ENCODE peak calls at places on chromosome 11, in eight cellular contexts. One of them, this sample, is unnamed.

GRCh38 chr11:134542401-134543143 is 130.5 kb upstream of the B3GAT1 start:
- DNase-seq in foreskin fibroblast: no peak
- DNase-seq in Calu3: peak
- DNase-seq in cardiac muscle cell: no peak
- DNase-seq in right lobe of liver: peak
- DNase-seq in fibroblast of lung: no peak
- DNase-seq in AG04450: no peak
- DNase-seq in type B pancreatic cell: no peak
- DNase-seq in this sample: peak

GRCh38 chr11:12744831-12745502 is 70.7 kb downstream of the TEAD1 start:
- DNase-seq in foreskin fibroblast: no peak
- DNase-seq in Calu3: no peak
- DNase-seq in cardiac muscle cell: no peak
- DNase-seq in right lobe of liver: peak
- DNase-seq in fibroblast of lung: no peak
- DNase-seq in AG04450: no peak
- DNase-seq in type B pancreatic cell: no peak
- DNase-seq in this sample: no peak

GRCh38 chr11:65488273-65489058 is 10.4 kb upstream of the MALAT1 start:
- DNase-seq in foreskin fibroblast: peak
- DNase-seq in Calu3: no peak
- DNase-seq in cardiac muscle cell: peak
- DNase-seq in right lobe of liver: no peak
- DNase-seq in fibroblast of lung: peak
- DNase-seq in AG04450: no peak
- DNase-seq in type B pancreatic cell: no peak
- DNase-seq in this sample: no peak

GRCh38 chr11:34044664-34045485 is 6.7 kb upstream of the CAPRIN1 start:
- DNase-seq in foreskin fibroblast: peak
- DNase-seq in Calu3: peak
- DNase-seq in cardiac muscle cell: peak
- DNase-seq in right lobe of liver: no peak
- DNase-seq in fibroblast of lung: peak
- DNase-seq in AG04450: no peak
- DNase-seq in type B pancreatic cell: no peak
- DNase-seq in this sample: no peak

GRCh38 chr11:131579932-131580387 is 209.5 kb downstream of the NTM start:
- DNase-seq in foreskin fibroblast: peak
- DNase-seq in Calu3: no peak
- DNase-seq in cardiac muscle cell: peak
- DNase-seq in right lobe of liver: no peak
- DNase-seq in fibroblast of lung: peak
- DNase-seq in AG04450: no peak
- DNase-seq in type B pancreatic cell: no peak
- DNase-seq in this sample: no peak

GRCh38 chr11:114213622-114214021 is 82.6 kb upstream of the NNMT start:
- DNase-seq in foreskin fibroblast: no peak
- DNase-seq in Calu3: no peak
- DNase-seq in cardiac muscle cell: no peak
- DNase-seq in right lobe of liver: no peak
- DNase-seq in fibroblast of lung: no peak
- DNase-seq in AG04450: no peak
- DNase-seq in type B pancreatic cell: no peak
- DNase-seq in this sample: no peak

GRCh38 chr11:9719949-9720646 is 56.2 kb downstream of the SWAP70 start:
- DNase-seq in foreskin fibroblast: no peak
- DNase-seq in Calu3: no peak
- DNase-seq in cardiac muscle cell: peak
- DNase-seq in right lobe of liver: no peak
- DNase-seq in fibroblast of lung: no peak
- DNase-seq in AG04450: no peak
- DNase-seq in type B pancreatic cell: no peak
- DNase-seq in this sample: no peak

GRCh38 chr11:79076526-79077115 is 364.2 kb downstream of the TENM4 start:
- DNase-seq in foreskin fibroblast: peak
- DNase-seq in Calu3: peak
- DNase-seq in cardiac muscle cell: peak
- DNase-seq in right lobe of liver: peak
- DNase-seq in fibroblast of lung: no peak
- DNase-seq in AG04450: no peak
- DNase-seq in type B pancreatic cell: no peak
- DNase-seq in this sample: no peak

GRCh38 chr11:36009469-36009868 is 65.6 kb downstream of the LDLRAD3 start:
- DNase-seq in foreskin fibroblast: peak
- DNase-seq in Calu3: no peak
- DNase-seq in cardiac muscle cell: peak
- DNase-seq in right lobe of liver: no peak
- DNase-seq in fibroblast of lung: peak
- DNase-seq in AG04450: no peak
- DNase-seq in type B pancreatic cell: no peak
- DNase-seq in this sample: no peak

GRCh38 chr11:22800482-22800881 is 29.1 kb downstream of the SVIP start:
- DNase-seq in foreskin fibroblast: no peak
- DNase-seq in Calu3: no peak
- DNase-seq in cardiac muscle cell: no peak
- DNase-seq in right lobe of liver: no peak
- DNase-seq in fibroblast of lung: no peak
- DNase-seq in AG04450: no peak
- DNase-seq in type B pancreatic cell: no peak
- DNase-seq in this sample: no peak

GRCh38 chr11:117819096-117820040 is 5.2 kb downstream of the FXYD2 start:
- DNase-seq in foreskin fibroblast: peak
- DNase-seq in Calu3: peak
- DNase-seq in cardiac muscle cell: peak
- DNase-seq in right lobe of liver: no peak
- DNase-seq in fibroblast of lung: peak
- DNase-seq in AG04450: peak
- DNase-seq in type B pancreatic cell: no peak
- DNase-seq in this sample: no peak

GRCh38 chr11:84855846-84856245 is 771.3 kb downstream of the DLG2 start:
- DNase-seq in foreskin fibroblast: peak
- DNase-seq in Calu3: no peak
- DNase-seq in cardiac muscle cell: peak
- DNase-seq in right lobe of liver: no peak
- DNase-seq in fibroblast of lung: peak
- DNase-seq in AG04450: peak
- DNase-seq in type B pancreatic cell: no peak
- DNase-seq in this sample: no peak

GRCh38 chr11:19979519-19979845 is 180.8 kb downstream of the DBX1 start:
- DNase-seq in foreskin fibroblast: no peak
- DNase-seq in Calu3: no peak
- DNase-seq in cardiac muscle cell: no peak
- DNase-seq in right lobe of liver: no peak
- DNase-seq in fibroblast of lung: no peak
- DNase-seq in AG04450: no peak
- DNase-seq in type B pancreatic cell: no peak
- DNase-seq in this sample: no peak

GRCh38 chr11:56950510-56950909 is 38.2 kb upstream of the OR5AK2 start:
- DNase-seq in foreskin fibroblast: no peak
- DNase-seq in Calu3: no peak
- DNase-seq in cardiac muscle cell: no peak
- DNase-seq in right lobe of liver: no peak
- DNase-seq in fibroblast of lung: no peak
- DNase-seq in AG04450: no peak
- DNase-seq in type B pancreatic cell: no peak
- DNase-seq in this sample: no peak

DNA sequence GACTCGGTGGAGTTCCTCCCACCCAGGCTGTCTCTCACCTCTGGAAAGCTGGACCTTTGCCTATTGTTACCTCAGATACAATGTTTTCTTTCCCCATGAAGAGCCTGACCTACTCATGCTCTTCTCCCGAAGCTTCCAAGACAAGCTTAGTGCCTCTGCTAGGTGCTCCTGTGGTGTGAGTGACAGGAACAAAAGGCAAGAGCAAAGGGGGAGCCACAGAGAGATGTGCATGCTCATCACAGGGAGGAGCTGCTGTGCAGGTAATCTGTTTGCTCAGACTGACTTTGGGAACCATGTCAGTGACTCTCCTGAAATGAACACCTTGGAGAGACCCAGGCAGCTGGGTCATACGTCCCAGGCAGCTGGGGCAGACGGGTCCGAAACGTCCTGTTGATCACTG is 53.6 kb upstream of the VSTM5 start:
- DNase-seq in foreskin fibroblast: no peak
- DNase-seq in Calu3: no peak
- DNase-seq in cardiac muscle cell: no peak
- DNase-seq in right lobe of liver: no peak
- DNase-seq in fibroblast of lung: no peak
- DNase-seq in AG04450: no peak
- DNase-seq in type B pancreatic cell: no peak
- DNase-seq in this sample: no peak
- TF ChIP-seq CTCF in foreskin fibroblast: no peak
- TF ChIP-seq CTCF in Calu3: no peak
- TF ChIP-seq CTCF in cardiac muscle cell: no peak
- TF ChIP-seq CTCF in right lobe of liver: no peak
- TF ChIP-seq CTCF in fibroblast of lung: no peak
- TF ChIP-seq CTCF in AG04450: no peak
- TF ChIP-seq CTCF in type B pancreatic cell: no peak
- TF ChIP-seq CTCF in this sample: no peak

GRCh38 chr11:68457214-68457897 is 3.2 kb upstream of the PPP6R3 start:
- DNase-seq in foreskin fibroblast: no peak
- DNase-seq in Calu3: no peak
- DNase-seq in cardiac muscle cell: no peak
- DNase-seq in right lobe of liver: no peak
- DNase-seq in fibroblast of lung: no peak
- DNase-seq in AG04450: no peak
- DNase-seq in type B pancreatic cell: no peak
- DNase-seq in this sample: no peak

GRCh38 chr11:68450711-68451110 is 9.8 kb upstream of the PPP6R3 start:
- DNase-seq in foreskin fibroblast: no peak
- DNase-seq in Calu3: no peak
- DNase-seq in cardiac muscle cell: no peak
- DNase-seq in right lobe of liver: no peak
- DNase-seq in fibroblast of lung: no peak
- DNase-seq in AG04450: no peak
- DNase-seq in type B pancreatic cell: no peak
- DNase-seq in this sample: no peak

GRCh38 chr11:68455485-68455884 is 5.1 kb upstream of the PPP6R3 start:
- DNase-seq in foreskin fibroblast: no peak
- DNase-seq in Calu3: no peak
- DNase-seq in cardiac muscle cell: no peak
- DNase-seq in right lobe of liver: no peak
- DNase-seq in fibroblast of lung: no peak
- DNase-seq in AG04450: no peak
- DNase-seq in type B pancreatic cell: no peak
- DNase-seq in this sample: no peak

GRCh38 chr11:68457898-68458249 is 2.7 kb upstream of the PPP6R3 start:
- DNase-seq in foreskin fibroblast: no peak
- DNase-seq in Calu3: no peak
- DNase-seq in cardiac muscle cell: no peak
- DNase-seq in right lobe of liver: no peak
- DNase-seq in fibroblast of lung: no peak
- DNase-seq in AG04450: no peak
- DNase-seq in type B pancreatic cell: no peak
- DNase-seq in this sample: no peak

GRCh38 chr11:68454767-68455166 is 5.8 kb upstream of the PPP6R3 start:
- DNase-seq in foreskin fibroblast: no peak
- DNase-seq in Calu3: no peak
- DNase-seq in cardiac muscle cell: no peak
- DNase-seq in right lobe of liver: no peak
- DNase-seq in fibroblast of lung: no peak
- DNase-seq in AG04450: no peak
- DNase-seq in type B pancreatic cell: no peak
- DNase-seq in this sample: no peak
- TF ChIP-seq CTCF in foreskin fibroblast: no peak
- TF ChIP-seq CTCF in Calu3: no peak
- TF ChIP-seq CTCF in cardiac muscle cell: no peak
- TF ChIP-seq CTCF in right lobe of liver: no peak
- TF ChIP-seq CTCF in fibroblast of lung: no peak
- TF ChIP-seq CTCF in AG04450: no peak
- TF ChIP-seq CTCF in type B pancreatic cell: no peak
- TF ChIP-seq CTCF in this sample: no peak

DNA sequence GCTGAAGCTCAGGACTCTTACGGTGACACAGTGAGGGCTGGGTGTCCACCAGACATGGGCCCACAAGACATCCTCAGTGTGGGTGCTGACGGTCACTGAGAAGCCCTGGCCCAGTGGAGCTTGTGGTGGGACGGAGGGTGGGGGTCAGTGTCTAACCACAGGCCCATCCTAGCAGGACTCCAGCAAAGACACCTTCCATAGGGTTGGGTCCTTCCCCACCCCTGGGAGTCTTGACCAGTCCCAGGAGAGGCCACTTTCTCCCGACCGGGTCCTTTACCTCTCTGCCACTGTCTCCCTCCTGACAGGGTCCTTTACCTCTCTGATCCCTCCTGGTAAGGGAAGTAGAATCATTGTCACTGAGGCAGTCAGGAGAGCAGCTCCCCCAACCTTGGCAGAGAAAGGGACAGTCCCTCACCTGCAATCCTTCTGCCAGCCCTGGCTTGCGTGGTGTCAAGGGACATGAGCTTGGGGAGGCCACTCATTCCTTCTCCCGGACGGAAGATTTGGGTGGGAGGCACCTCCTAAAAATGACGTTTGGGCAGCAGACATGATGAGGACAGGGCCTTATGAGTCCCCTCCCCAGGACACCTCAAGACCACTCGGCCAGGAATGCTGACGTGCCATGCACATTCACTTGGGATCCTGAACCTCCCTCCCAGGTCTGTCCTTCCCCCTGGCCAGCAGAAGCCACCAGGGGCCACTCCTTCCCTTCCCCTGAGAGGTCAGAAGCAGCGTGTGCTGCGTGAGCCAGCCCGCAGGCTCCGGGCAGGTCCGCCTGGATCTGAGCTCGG is 91.5 kb upstream of the FGF3 start:
- DNase-seq in foreskin fibroblast: no peak
- DNase-seq in Calu3: no peak
- DNase-seq in cardiac muscle cell: no peak
- DNase-seq in right lobe of liver: peak
- DNase-seq in fibroblast of lung: no peak
- DNase-seq in AG04450: no peak
- DNase-seq in type B pancreatic cell: no peak
- DNase-seq in this sample: no peak
- TF ChIP-seq CTCF in foreskin fibroblast: no peak
- TF ChIP-seq CTCF in Calu3: no peak
- TF ChIP-seq CTCF in cardiac muscle cell: no peak
- TF ChIP-seq CTCF in right lobe of liver: no peak
- TF ChIP-seq CTCF in fibroblast of lung: no peak
- TF ChIP-seq CTCF in AG04450: no peak
- TF ChIP-seq CTCF in type B pancreatic cell: no peak
- TF ChIP-seq CTCF in this sample: no peak

DNA sequence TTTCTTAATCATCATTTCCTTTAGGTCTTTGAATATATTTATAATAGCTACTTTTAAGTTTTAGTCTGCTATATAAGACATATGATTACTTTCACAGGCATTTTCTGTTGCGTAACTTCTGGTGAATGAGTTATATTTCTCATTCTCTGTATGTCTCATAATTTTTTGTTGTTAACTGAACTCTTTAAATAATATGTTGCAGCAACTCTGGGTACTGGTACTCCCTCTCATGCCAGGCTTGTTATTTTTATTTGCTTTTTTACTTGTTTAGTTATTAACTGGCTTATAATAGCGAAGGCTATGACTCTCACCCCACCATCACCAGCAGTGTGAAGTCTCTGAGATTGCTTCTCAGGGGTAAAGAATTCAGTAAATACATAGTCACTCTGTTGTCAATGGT is 524.2 kb upstream of the CHORDC1 start:
- DNase-seq in foreskin fibroblast: no peak
- DNase-seq in Calu3: no peak
- DNase-seq in cardiac muscle cell: peak
- DNase-seq in right lobe of liver: no peak
- DNase-seq in fibroblast of lung: peak
- DNase-seq in AG04450: no peak
- DNase-seq in type B pancreatic cell: no peak
- DNase-seq in this sample: no peak
- TF ChIP-seq CTCF in foreskin fibroblast: no peak
- TF ChIP-seq CTCF in Calu3: no peak
- TF ChIP-seq CTCF in cardiac muscle cell: no peak
- TF ChIP-seq CTCF in right lobe of liver: no peak
- TF ChIP-seq CTCF in fibroblast of lung: no peak
- TF ChIP-seq CTCF in AG04450: no peak
- TF ChIP-seq CTCF in type B pancreatic cell: no peak
- TF ChIP-seq CTCF in this sample: no peak

GRCh38 chr11:66629356-66629755 is 9.1 kb upstream of the RBM4 start:
- DNase-seq in foreskin fibroblast: no peak
- DNase-seq in Calu3: no peak
- DNase-seq in cardiac muscle cell: no peak
- DNase-seq in right lobe of liver: no peak
- DNase-seq in fibroblast of lung: no peak
- DNase-seq in AG04450: no peak
- DNase-seq in type B pancreatic cell: no peak
- DNase-seq in this sample: no peak
- TF ChIP-seq CTCF in foreskin fibroblast: no peak
- TF ChIP-seq CTCF in Calu3: no peak
- TF ChIP-seq CTCF in cardiac muscle cell: no peak
- TF ChIP-seq CTCF in right lobe of liver: no peak
- TF ChIP-seq CTCF in fibroblast of lung: no peak
- TF ChIP-seq CTCF in AG04450: no peak
- TF ChIP-seq CTCF in type B pancreatic cell: no peak
- TF ChIP-seq CTCF in this sample: no peak

This sample was measured in osteocyte.